ENCODE peak calls at places on chromosomes 4 and X, in five cellular contexts. W is spleen, P is esophagus muscularis mucosa, F is prostate gland, I is upper lobe of left lung. Q is an unnamed sample.

GRCh38 chr4:167622481-167623240 is 388.4 kb upstream of the SPOCK3 start:
- DNase-seq in I (no peak), F (peak), P (no peak), W (no peak), Q (no peak)

GRCh38 chrX:75655627-75656026 is 129.4 kb downstream of the MAGEE2 start:
- DNase-seq in P (no peak), F (no peak), I (no peak), W (no peak), Q (no peak)

GRCh38 chrX:80812176-80812575 is 2.5 kb upstream of the BRWD3 start:
- DNase-seq in W (peak), P (no peak), I (no peak), F (no peak), Q (peak)

GRCh38 chrX:3712080-3712869 is 1.2 kb downstream of the PRKX start:
- DNase-seq in F (no peak), P (no peak), W (peak), I (no peak), Q (no peak)

GRCh38 chrX:103063191-103063845 is 653 bp downstream of the BEX1 start:
- DNase-seq in P (no peak), F (no peak), I (peak), W (no peak), Q (no peak)

GRCh38 chr4:153205757-153206156 is 1.5 kb downstream of the TRIM2 start:
- DNase-seq in F (no peak), P (no peak), I (no peak), W (no peak), Q (no peak)

GRCh38 chr4:79682801-79683217 is 274.8 kb upstream of the GK2 start:
- DNase-seq in I (no peak), W (no peak), F (peak), P (no peak), Q (no peak)

GRCh38 chr4:124806403-124806802 is 93.9 kb upstream of the ANKRD50 start:
- DNase-seq in W (no peak), I (no peak), P (no peak), F (no peak), Q (no peak)

GRCh38 chrX:43218198-43218597 is 437.9 kb upstream of the MAOA start:
- DNase-seq in W (no peak), P (no peak), I (no peak), F (no peak), Q (no peak)

GRCh38 chrX:149683966-149684730 is 27.7 kb upstream of the MAGEA11 start:
- DNase-seq in F (no peak), I (no peak), W (no peak), P (no peak), Q (no peak)

GRCh38 chrX:8284131-8284530 is 113.1 kb upstream of the VCX2 start:
- DNase-seq in F (no peak), I (no peak), P (no peak), W (no peak), Q (no peak)

GRCh38 chr4:158042591-158043030 is 130.2 kb downstream of the GASK1B start:
- DNase-seq in I (no peak), W (no peak), F (no peak), P (no peak), Q (no peak)

GRCh38 chr4:171721937-171722336 is 91.3 kb upstream of the GALNTL6 start:
- DNase-seq in F (no peak), P (no peak), W (no peak), I (no peak), Q (no peak)

GRCh38 chr4:76235915-76236314 is 15.6 kb upstream of the FAM47E start:
- DNase-seq in W (no peak), F (no peak), I (no peak), P (no peak), Q (no peak)

GRCh38 chrX:19595036-19595435 is 79.7 kb upstream of the MAP3K15 start:
- DNase-seq in W (no peak), F (no peak), I (no peak), P (no peak), Q (no peak)

GRCh38 chr4:69881173-69881773 is 21.3 kb upstream of the SULT1E1 start:
- DNase-seq in I (no peak), W (no peak), F (peak), P (no peak), Q (no peak)

GRCh38 chr4:123631699-123632098 is 235.1 kb downstream of the SPRY1 start:
- DNase-seq in F (no peak), I (no peak), P (no peak), W (no peak), Q (no peak)

GRCh38 chrX:150575415-150575814 is 7.0 kb downstream of the MTM1 start:
- DNase-seq in P (no peak), W (no peak), F (peak), I (no peak), Q (no peak)

GRCh38 chr4:151600432-151600831 is 160.4 kb downstream of the GATB start:
- DNase-seq in F (no peak), I (no peak), W (no peak), P (no peak), Q (no peak)

GRCh38 chr4:148955926-148956325 is 513.7 kb upstream of the NR3C2 start:
- DNase-seq in I (no peak), P (no peak), W (no peak), F (no peak), Q (no peak)

GRCh38 chr4:94472056-94472826 is 20.5 kb downstream of the PDLIM5 start:
- DNase-seq in F (no peak), P (no peak), W (no peak), I (no peak), Q (no peak)

GRCh38 chr4:113052379-113052951 is 3.0 kb downstream of the ANK2 start:
- DNase-seq in W (no peak), I (no peak), F (no peak), P (no peak), Q (no peak)

GRCh38 chrX:40146471-40147398 is 49.0 kb upstream of the BCOR start:
- DNase-seq in P (no peak), W (peak), F (no peak), I (peak), Q (no peak)

DNA sequence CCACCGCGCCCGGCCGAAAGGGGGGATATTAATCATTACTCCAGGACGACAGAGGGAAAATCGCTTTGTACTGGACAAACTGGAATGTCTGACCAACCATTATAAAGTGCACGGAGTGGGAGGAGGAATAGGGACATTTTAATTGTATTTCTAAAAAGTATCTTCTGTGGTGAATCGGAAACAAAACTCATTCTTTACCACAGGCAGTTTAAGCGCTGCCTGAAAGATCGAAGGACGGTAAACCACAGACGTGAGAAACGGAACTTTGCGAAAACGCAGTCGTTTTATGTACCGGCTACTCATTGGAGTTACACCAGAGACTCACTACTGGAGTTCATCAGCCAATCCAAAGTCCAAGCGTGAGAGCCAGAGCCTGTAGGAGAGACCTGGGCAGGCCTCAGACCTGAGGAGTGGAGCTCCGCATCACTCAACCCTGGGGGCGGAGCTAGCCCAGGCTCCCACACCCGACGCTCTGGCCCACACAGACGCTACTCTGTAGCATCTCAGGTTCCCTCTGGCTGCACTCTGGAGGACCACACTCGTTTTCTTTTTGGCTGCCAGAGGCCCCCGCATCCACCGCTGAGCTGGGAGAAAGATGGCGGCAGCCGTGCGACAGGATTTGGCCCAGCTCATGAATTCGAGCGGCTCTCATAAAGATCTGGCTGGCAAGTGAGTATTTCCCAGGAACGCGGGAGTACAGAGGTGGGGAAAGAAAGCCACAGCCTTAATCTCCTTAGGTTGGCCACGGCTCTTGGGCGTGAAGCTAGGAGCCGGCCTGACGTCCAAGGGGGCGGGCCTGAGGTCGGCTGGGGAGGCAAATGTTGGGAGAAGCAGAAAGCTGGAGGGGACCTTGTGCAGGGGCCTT is at the start of gene COPS4:
- DNase-seq in F (peak), P (peak), W (peak), I (peak), Q (peak)
- TF ChIP-seq POLR2A in F (peak), P (peak), W (peak), I (peak), Q (peak)

DNA sequence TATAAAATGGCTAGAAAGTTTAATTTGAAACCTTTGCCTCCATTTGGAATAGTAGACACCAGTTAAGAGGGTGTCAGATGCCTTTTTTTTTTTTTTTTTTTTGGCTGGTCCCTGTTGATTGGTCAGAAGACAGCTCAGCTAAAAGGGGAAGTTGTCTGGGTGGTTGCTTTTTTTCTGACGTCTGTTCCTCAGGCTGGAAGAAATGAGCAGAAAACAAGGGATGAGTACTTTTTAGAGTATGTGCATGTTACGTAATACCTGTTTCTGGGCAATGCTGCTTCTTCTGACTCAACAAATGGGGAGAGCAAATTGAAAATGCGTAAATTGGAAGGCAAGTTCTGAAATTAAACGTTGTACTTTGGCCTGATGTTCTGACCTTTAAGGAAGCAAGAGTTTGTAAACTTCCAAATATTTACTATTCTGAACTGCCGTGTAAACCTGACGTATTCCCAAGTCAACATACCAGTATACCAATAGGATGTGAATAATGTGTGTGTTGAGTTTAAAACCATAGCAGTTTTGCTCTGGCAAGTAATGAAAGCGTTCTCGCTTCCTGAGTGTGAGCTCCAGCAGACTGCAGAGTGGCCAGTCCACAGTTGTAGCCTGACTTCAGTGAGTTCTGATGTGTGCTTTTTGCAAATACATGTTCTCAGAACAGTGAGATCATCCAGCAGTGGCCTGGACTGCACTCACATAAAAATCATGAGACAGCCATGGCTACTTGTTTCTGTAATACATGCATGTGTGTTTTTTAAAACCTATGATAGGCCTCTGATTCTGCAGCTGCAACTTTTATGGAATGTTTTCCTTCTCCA is 1.7 kb downstream of the SAT1 start:
- DNase-seq in I (no peak), W (no peak), F (no peak), P (no peak), Q (no peak)
- TF ChIP-seq POLR2A in I (no peak), W (no peak), F (no peak), P (no peak), Q (no peak)

GRCh38 chrX:10620121-10620699 is at the start of gene MID1:
- DNase-seq in F (peak), W (peak), I (peak), P (no peak), Q (peak)
- TF ChIP-seq POLR2A in F (peak), W (no peak), I (peak), P (no peak), Q (peak)

GRCh38 chr4:15681372-15682339 is at the start of gene FAM200B:
- DNase-seq in F (peak), P (peak), W (peak), I (peak), Q (peak)
- TF ChIP-seq POLR2A in F (peak), P (peak), W (peak), I (peak), Q (peak)

GRCh38 chrX:115234220-115234557 is 293 bp upstream of the LRCH2 start:
- DNase-seq in F (no peak), I (no peak), W (no peak), P (no peak), Q (no peak)
- TF ChIP-seq POLR2A in F (no peak), I (no peak), W (no peak), P (no peak), Q (no peak)

DNA sequence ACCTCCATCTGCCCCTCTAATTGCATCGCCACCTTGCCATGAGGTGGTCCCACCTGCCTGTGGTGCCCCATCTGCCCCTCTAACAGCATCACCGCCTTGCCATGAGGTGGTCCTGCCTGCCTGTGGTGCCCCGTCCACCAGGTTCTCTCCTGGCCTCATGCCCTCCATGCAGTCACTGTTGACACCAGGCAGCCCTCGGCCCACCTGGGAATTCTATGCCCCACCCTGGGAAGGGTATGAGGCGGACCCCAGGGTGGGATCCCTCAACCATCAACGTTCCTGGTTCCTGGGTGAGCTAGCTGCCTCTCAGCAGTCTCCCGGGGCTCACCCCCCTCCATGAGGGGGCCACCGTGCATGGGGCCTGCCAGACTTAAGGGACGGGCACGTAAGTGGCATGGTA is 38.9 kb downstream of the ACOX3 start:
- DNase-seq in P (no peak), W (no peak), I (no peak), F (no peak), Q (no peak)
- TF ChIP-seq POLR2A in P (no peak), W (no peak), I (no peak), F (no peak), Q (no peak)